ENCODE peak calls at places on chromosomes 1 and 21, in nine cellular contexts. B, T, Q, D, H, O, A, R and E are unnamed samples.

GRCh38 chr1:243507672-243508302 is 251.9 kb downstream of the SDCCAG8 start:
- DNase-seq in B (no peak), T (no peak), Q (no peak), D (no peak), H (no peak), O (no peak), A (no peak), R (no peak), E (no peak)

GRCh38 chr21:45517249-45518065 is 24.8 kb downstream of the SLC19A1 start:
- DNase-seq in B (peak), T (no peak), Q (peak), D (no peak), H (no peak), O (no peak), A (no peak), R (no peak), E (peak)

GRCh38 chr1:203189951-203190352 is 3.4 kb upstream of the CHI3L1 start:
- DNase-seq in B (no peak), T (no peak), Q (no peak), D (no peak), H (no peak), O (no peak), A (peak), R (no peak), E (no peak)

GRCh38 chr1:175520186-175520585 is 223.2 kb downstream of the TNR start:
- DNase-seq in B (no peak), T (peak), Q (no peak), D (no peak), H (no peak), O (no peak), A (peak), R (no peak), E (peak)

GRCh38 chr1:17189632-17190525 is 15.0 kb upstream of the PADI1 start:
- DNase-seq in B (no peak), T (no peak), Q (no peak), D (peak), H (no peak), O (no peak), A (peak), R (no peak), E (no peak)

GRCh38 chr1:213887842-213888241 is 99.9 kb upstream of the PROX1 start:
- DNase-seq in B (no peak), T (no peak), Q (no peak), D (no peak), H (no peak), O (no peak), A (no peak), R (no peak), E (no peak)

GRCh38 chr1:220335668-220336067 is 63.4 kb upstream of the RAB3GAP2 start:
- DNase-seq in B (no peak), T (peak), Q (no peak), D (no peak), H (no peak), O (no peak), A (peak), R (no peak), E (no peak)

GRCh38 chr21:28419811-28420210 is 572.9 kb downstream of the LTN1 start:
- DNase-seq in B (no peak), T (no peak), Q (no peak), D (no peak), H (no peak), O (no peak), A (no peak), R (no peak), E (no peak)

GRCh38 chr1:79633456-79633855 is 626.9 kb upstream of the ADGRL4 start:
- DNase-seq in B (no peak), T (no peak), Q (no peak), D (peak), H (no peak), O (no peak), A (no peak), R (no peak), E (peak)

GRCh38 chr1:54310439-54311328 is 95.5 kb downstream of the SSBP3 start:
- DNase-seq in B (peak), T (peak), Q (no peak), D (no peak), H (no peak), O (peak), A (no peak), R (no peak), E (peak)

GRCh38 chr1:179107706-179108629 is 26.1 kb downstream of the TOR3A start:
- DNase-seq in B (no peak), T (no peak), Q (no peak), D (no peak), H (no peak), O (no peak), A (no peak), R (no peak), E (no peak)

GRCh38 chr1:100921110-100921706 is 25.3 kb downstream of the SLC30A7 start:
- DNase-seq in B (no peak), T (no peak), Q (no peak), D (peak), H (no peak), O (no peak), A (no peak), R (peak), E (peak)

GRCh38 chr1:68185743-68186142 is 46.6 kb downstream of the WLS start:
- DNase-seq in B (no peak), T (no peak), Q (no peak), D (no peak), H (no peak), O (no peak), A (no peak), R (no peak), E (no peak)

GRCh38 chr1:30733520-30733919 is 10.1 kb upstream of the MATN1 start:
- DNase-seq in B (no peak), T (no peak), Q (no peak), D (no peak), H (no peak), O (no peak), A (no peak), R (no peak), E (no peak)

GRCh38 chr1:118360817-118361216 is 175.8 kb upstream of the SPAG17 start:
- DNase-seq in B (no peak), T (no peak), Q (no peak), D (no peak), H (no peak), O (no peak), A (no peak), R (no peak), E (no peak)

GRCh38 chr1:31848381-31848897 is 32.6 kb upstream of the SPOCD1 start:
- DNase-seq in B (peak), T (no peak), Q (no peak), D (no peak), H (no peak), O (no peak), A (no peak), R (no peak), E (no peak)

GRCh38 chr1:150981177-150981804 is 801 bp upstream of the ANXA9 start:
- DNase-seq in B (no peak), T (peak), Q (no peak), D (no peak), H (no peak), O (no peak), A (peak), R (no peak), E (no peak)

GRCh38 chr21:44065428-44065827 is 41.8 kb upstream of the PWP2 start:
- DNase-seq in B (no peak), T (no peak), Q (no peak), D (no peak), H (peak), O (no peak), A (no peak), R (peak), E (no peak)

GRCh38 chr1:185404864-185405568 is 88.0 kb upstream of the IVNS1ABP start:
- DNase-seq in B (no peak), T (no peak), Q (no peak), D (no peak), H (no peak), O (no peak), A (no peak), R (no peak), E (no peak)

GRCh38 chr1:100622037-100622436 is 84.1 kb downstream of the GPR88 start:
- DNase-seq in B (no peak), T (no peak), Q (no peak), D (peak), H (no peak), O (no peak), A (peak), R (no peak), E (peak)

GRCh38 chr1:151680812-151681211 is 35.8 kb downstream of the CELF3 start:
- DNase-seq in B (no peak), T (no peak), Q (no peak), D (peak), H (no peak), O (no peak), A (peak), R (no peak), E (peak)

GRCh38 chr1:62753031-62753965 is 30.6 kb upstream of the ATG4C start:
- DNase-seq in B (no peak), T (no peak), Q (no peak), D (no peak), H (no peak), O (no peak), A (no peak), R (no peak), E (no peak)

GRCh38 chr1:59276317-59276914 is 20.5 kb upstream of the FGGY start:
- DNase-seq in B (no peak), T (no peak), Q (no peak), D (no peak), H (no peak), O (no peak), A (no peak), R (no peak), E (peak)

GRCh38 chr21:15978158-15978805 is 248.5 kb downstream of the USP25 start:
- DNase-seq in B (no peak), T (no peak), Q (no peak), D (no peak), H (no peak), O (no peak), A (no peak), R (no peak), E (no peak)

GRCh38 chr1:245875581-245876263 is 631.4 kb downstream of the SMYD3 start:
- DNase-seq in B (no peak), T (no peak), Q (no peak), D (no peak), H (no peak), O (no peak), A (no peak), R (no peak), E (no peak)

GRCh38 chr1:89525169-89525855 is 683 bp downstream of the LRRC8B start:
- DNase-seq in B (peak), T (no peak), Q (peak), D (no peak), H (peak), O (peak), A (peak), R (no peak), E (peak)

GRCh38 chr1:12161662-12162458 is 4.9 kb upstream of the TNFRSF1B start:
- DNase-seq in B (peak), T (peak), Q (peak), D (peak), H (peak), O (no peak), A (peak), R (peak), E (peak)

GRCh38 chr1:99662581-99663208 is 16.8 kb downstream of the PALMD start:
- DNase-seq in B (no peak), T (peak), Q (no peak), D (peak), H (no peak), O (no peak), A (peak), R (no peak), E (peak)

GRCh38 chr1:31531177-31532000 is 44.9 kb upstream of the TINAGL1 start:
- DNase-seq in B (no peak), T (no peak), Q (no peak), D (no peak), H (no peak), O (no peak), A (peak), R (no peak), E (peak)